ENCODE peak calls at places on chromosomes 13 and 19, in six cellular contexts. E, A, W, D, O and H are unnamed samples.
A peak's percentile ranks its signal among the peaks of the same experiment; 100 is the strongest.

GRCh38 chr13:111876506-111876905 is 190.4 kb upstream of the SOX1 start:
- DNase-seq in A (no peak), D (no peak), O (no peak), W (peak; percentile 5), E (no peak), H (no peak)

GRCh38 chr19:44943801-44944249 is 1.8 kb downstream of the APOC4 start:
- DNase-seq in E (peak; percentile 75), A (no peak), D (no peak), W (peak; percentile 76), O (no peak), H (peak; percentile 75)

GRCh38 chr13:83057119-83057518 is 825.2 kb downstream of the SLITRK1 start:
- DNase-seq in W (no peak), E (no peak), D (no peak), A (no peak), O (peak; percentile 23), H (no peak)

GRCh38 chr13:59483441-59484116 is 680.1 kb downstream of the DIAPH3 start:
- DNase-seq in A (no peak), E (no peak), O (peak; percentile 81), D (no peak), W (no peak), H (no peak)

GRCh38 chr19:1862424-1863307 is 713 bp downstream of the KLF16 start:
- DNase-seq in E (peak; percentile 53), W (peak; percentile 99), D (no peak), A (peak; percentile 75), O (no peak), H (peak; percentile 58)

GRCh38 chr19:1407662-1408299 is 395 bp downstream of the DAZAP1 start:
- DNase-seq in O (no peak), E (peak; percentile 86), D (no peak), W (peak; percentile 88), A (peak; percentile 84), H (no peak)

GRCh38 chr13:48626726-48627451 is 26.8 kb upstream of the CYSLTR2 start:
- DNase-seq in E (no peak), D (no peak), W (no peak), O (peak; percentile 49), A (no peak), H (no peak)

GRCh38 chr13:101297794-101298193 is 118.5 kb downstream of the NALCN start:
- DNase-seq in O (no peak), D (no peak), A (no peak), E (no peak), W (no peak), H (no peak)

GRCh38 chr19:15875075-15875474 is 22.8 kb downstream of the CYP4F2 start:
- DNase-seq in W (no peak), D (no peak), O (no peak), A (no peak), E (no peak), H (no peak)

GRCh38 chr13:44046428-44046827 is 166.7 kb downstream of the LACC1 start:
- DNase-seq in A (no peak), W (no peak), E (no peak), O (no peak), D (no peak), H (no peak)

GRCh38 chr19:54554896-54555295 is 18.7 kb upstream of the LILRA2 start:
- DNase-seq in W (no peak), D (no peak), O (no peak), E (no peak), A (no peak), H (no peak)

GRCh38 chr19:19051478-19052213 is 12.1 kb upstream of the SLC25A42 start:
- DNase-seq in O (no peak), E (no peak), A (peak; percentile 4), D (no peak), W (peak; percentile 32), H (no peak)

GRCh38 chr13:42762251-42762650 is 19.1 kb upstream of the FAM216B start:
- DNase-seq in O (peak; percentile 16), E (no peak), W (no peak), D (no peak), A (peak; percentile 17), H (no peak)

GRCh38 chr13:24348797-24349515 is 39.6 kb downstream of the C1QTNF9 start:
- DNase-seq in O (no peak), D (peak; percentile 93), E (no peak), W (peak; percentile 18), A (peak; percentile 26), H (no peak)
- H2AFZ ChIP-seq in O (no peak overlapping the region), D (no peak overlapping the region), E (no peak overlapping the region), W (no peak overlapping the region), A (no peak overlapping the region), H (no peak overlapping the region)

DNA sequence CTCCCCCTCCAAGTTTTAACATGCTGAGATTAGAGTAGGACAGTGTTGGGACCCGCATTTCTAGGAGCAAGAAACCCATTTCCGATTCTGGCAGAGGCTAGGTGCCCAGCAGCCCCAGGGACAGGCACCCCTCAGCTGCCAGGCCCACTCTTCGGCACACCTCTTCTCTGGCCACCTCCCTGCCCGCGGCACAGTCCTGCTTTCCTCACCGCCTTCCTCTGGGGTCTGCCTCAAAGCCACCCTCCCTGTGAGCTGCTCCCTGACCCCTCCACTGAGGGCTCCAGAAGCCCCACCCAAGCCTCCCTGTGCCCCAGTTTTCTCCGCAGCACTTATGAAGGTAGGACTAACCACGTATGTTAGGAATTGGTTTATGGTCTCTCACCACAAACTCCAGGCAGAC is 79.9 kb downstream of the STK24 start:
- DNase-seq in W (no peak), A (no peak), D (no peak), O (no peak), E (no peak), H (no peak)
- H2AFZ ChIP-seq in W (no peak overlapping the region), A (no peak overlapping the region), D (no peak overlapping the region), O (no peak overlapping the region), E (no peak overlapping the region), H (no peak overlapping the region)

GRCh38 chr13:41595298-41595697 is 137.9 kb downstream of the RGCC start:
- DNase-seq in O (no peak), E (no peak), A (no peak), D (no peak), W (no peak), H (no peak)

GRCh38 chr13:41590643-41591042 is 133.3 kb downstream of the RGCC start:
- DNase-seq in W (no peak), E (no peak), D (peak; percentile 60), O (peak; percentile 26), A (no peak), H (peak; percentile 93)

GRCh38 chr13:41599619-41600018 is 142.3 kb downstream of the RGCC start:
- DNase-seq in O (no peak), A (no peak), E (no peak), D (no peak), W (no peak), H (no peak)

GRCh38 chr13:41597348-41598041 is 140.1 kb downstream of the RGCC start:
- DNase-seq in E (no peak), D (no peak), A (no peak), O (peak; percentile 45), W (no peak), H (no peak)

DNA sequence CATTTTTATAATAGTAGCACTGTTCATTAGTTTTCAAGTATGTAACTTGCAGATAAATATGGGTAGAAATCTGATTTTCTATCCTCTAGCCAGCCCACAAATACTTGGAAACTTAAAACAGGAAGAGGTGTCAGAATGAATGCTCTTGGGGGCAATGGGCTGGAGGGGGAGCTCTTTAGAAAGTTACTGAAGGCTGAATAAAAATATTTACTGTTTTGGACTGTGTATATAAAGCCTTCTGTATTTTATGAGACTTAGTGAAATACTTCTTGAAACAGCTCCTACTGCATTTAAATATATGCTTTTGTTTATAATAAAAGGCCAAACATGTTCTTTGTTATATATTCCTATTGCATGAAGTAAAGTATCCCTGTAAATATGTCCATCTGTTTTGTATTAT is 138.8 kb downstream of the RGCC start:
- DNase-seq in D (no peak), O (peak; percentile 36), A (no peak), W (no peak), E (no peak), H (peak; percentile 30)
- H2AFZ ChIP-seq in D (no peak overlapping the region), O (no peak overlapping the region), A (no peak overlapping the region), W (no peak overlapping the region), E (no peak overlapping the region), H (no peak overlapping the region)

GRCh38 chr13:34020388-34020787 is 202.4 kb downstream of the RFC3 start:
- DNase-seq in D (no peak), W (no peak), A (no peak), O (no peak), E (no peak), H (no peak)
- H2AFZ ChIP-seq in D (no peak overlapping the region), W (no peak overlapping the region), A (no peak overlapping the region), O (no peak overlapping the region), E (no peak overlapping the region), H (no peak overlapping the region)

DNA sequence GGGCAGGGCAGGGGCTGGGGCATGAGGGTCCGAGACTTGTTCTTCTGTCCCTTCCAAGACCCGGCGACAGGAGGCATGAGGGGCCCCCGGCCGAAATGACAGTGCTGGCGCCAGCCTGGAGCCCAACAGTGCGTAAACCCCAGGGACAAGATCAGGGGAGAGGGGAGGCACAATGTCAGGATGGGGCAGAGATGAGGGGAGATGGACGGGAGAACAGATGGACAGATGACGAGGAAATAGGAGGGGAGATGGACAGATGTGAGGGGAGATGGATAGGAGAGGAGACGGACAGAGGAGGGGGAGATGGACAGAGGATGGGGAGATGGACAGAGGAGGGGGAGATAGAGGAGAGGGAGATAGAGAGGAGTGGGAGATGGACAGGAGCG is 523 bp downstream of the FLT3LG start:
- DNase-seq in E (no peak), D (no peak), W (no peak), A (peak; percentile 6), O (no peak), H (no peak)
- H2AFZ ChIP-seq in E (peak overlapping the region; percentile 94), D (peak overlapping the region; percentile 98), W (peak overlapping the region; percentile 65), A (peak overlapping the region; percentile 86), O (peak overlapping the region; percentile 61), H (no peak overlapping the region)